ENCODE peak calls at places on chromosomes 4 and X, in seven cellular contexts. G is fibroblast of the aortic adventitia, H is upper lobe of left lung, V is tibial artery, Q is AG04450, O is AG09309, S is heart right ventricle. M is an unnamed sample.

GRCh38 chr4:137980641-137981040 is 261.5 kb downstream of the SLC7A11 start:
- DNase-seq in G (no peak), H (no peak), V (no peak), Q (no peak), O (no peak), S (no peak), M (no peak)

GRCh38 chr4:81164623-81165416 is 50.2 kb downstream of the PRKG2 start:
- DNase-seq in G (peak; percentile 25), H (no peak), V (no peak), Q (peak; percentile 8), O (no peak), S (no peak), M (peak; percentile 87)

GRCh38 chr4:149795256-149795655 is 20.4 kb downstream of the IQCM start:
- DNase-seq in G (no peak), H (no peak), V (no peak), Q (no peak), O (no peak), S (no peak), M (no peak)

GRCh38 chr4:151671541-151672059 is 89.2 kb downstream of the GATB start:
- DNase-seq in G (no peak), H (no peak), V (no peak), Q (no peak), O (no peak), S (no peak), M (no peak)

GRCh38 chr4:184993243-184993642 is 25.0 kb upstream of the HELT start:
- DNase-seq in G (no peak), H (no peak), V (no peak), Q (no peak), O (no peak), S (no peak), M (no peak)

GRCh38 chr4:189178125-189178746 is 762.4 kb upstream of the FRG1 start:
- DNase-seq in G (no peak), H (no peak), V (no peak), Q (no peak), O (no peak), S (no peak), M (no peak)

GRCh38 chrX:103845165-103845653 is 13.2 kb upstream of the RAB9B start:
- DNase-seq in G (peak; percentile 88), H (no peak), V (peak; percentile 74), Q (peak; percentile 38), O (peak; percentile 59), S (peak; percentile 34), M (peak; percentile 76)

GRCh38 chrX:149275836-149276235 is 229.3 kb downstream of the IDS start:
- DNase-seq in G (no peak), H (no peak), V (no peak), Q (no peak), O (no peak), S (no peak), M (peak; percentile 35)

GRCh38 chr4:15238720-15239119 is 189.1 kb upstream of the C1QTNF7 start:
- DNase-seq in G (peak; percentile 45), H (no peak), V (no peak), Q (no peak), O (no peak), S (no peak), M (peak; percentile 64)

GRCh38 chr4:128837679-128838078 is 28.2 kb downstream of the JADE1 start:
- DNase-seq in G (no peak), H (no peak), V (no peak), Q (no peak), O (no peak), S (no peak), M (no peak)

GRCh38 chr4:175705407-175705806 is 106.7 kb downstream of the GPM6A start:
- DNase-seq in G (no peak), H (no peak), V (no peak), Q (no peak), O (no peak), S (peak; percentile 8), M (peak; percentile 1)

GRCh38 chr4:92304636-92305035 is 870 bp downstream of the GRID2 start:
- DNase-seq in G (no peak), H (no peak), V (no peak), Q (no peak), O (no peak), S (no peak), M (no peak)
- H3K4me3 ChIP-seq in G (peak overlapping the region; percentile 47), H (no peak overlapping the region), V (peak overlapping the region; percentile 43), Q (peak overlapping the region; percentile 26), O (no peak overlapping the region), S (peak overlapping the region; percentile 37), M (no peak overlapping the region)

GRCh38 chr4:61068745-61069144 is 131.4 kb upstream of the ADGRL3 start:
- DNase-seq in G (peak; percentile 52), H (no peak), V (no peak), Q (no peak), O (no peak), S (no peak), M (peak; percentile 0)
- TF ChIP-seq CTCF in G (no peak), H (no peak), V (no peak), Q (no peak), O (no peak), S (no peak), M (no peak)

DNA sequence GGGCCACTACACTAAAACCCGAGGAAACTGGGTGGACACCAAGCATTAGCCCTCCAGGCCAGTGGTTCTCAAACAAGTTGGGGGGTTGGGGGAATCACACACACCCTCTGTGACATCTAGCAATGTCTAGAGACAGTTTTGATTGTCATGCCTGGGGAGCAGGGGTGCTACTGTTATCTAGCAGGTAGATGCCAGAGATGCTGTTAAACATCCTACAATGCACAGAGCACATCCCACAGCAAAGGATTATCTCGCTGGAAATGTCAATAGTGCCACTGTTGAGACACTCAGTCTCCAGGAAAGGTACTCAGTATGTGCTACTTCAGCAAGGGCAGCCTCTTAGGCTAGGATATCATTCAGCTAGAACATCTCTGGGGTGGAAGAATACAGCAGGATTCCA is 1.3 kb downstream of the SMC1A start:
- DNase-seq in G (no peak), H (no peak), V (no peak), Q (no peak), O (no peak), S (no peak), M (no peak)
- H3K4me3 ChIP-seq in G (peak overlapping the region; percentile 81), H (no peak overlapping the region), V (peak overlapping the region; percentile 64), Q (peak overlapping the region; percentile 71), O (peak overlapping the region; percentile 70), S (peak overlapping the region; percentile 50), M (peak overlapping the region; percentile 71)

GRCh38 chr4:6909113-6909969 is at the start of gene TBC1D14:
- DNase-seq in G (peak; percentile 78), H (peak; percentile 97), V (peak; percentile 94), Q (peak; percentile 51), O (no peak), S (peak; percentile 89), M (peak; percentile 74)
- TF ChIP-seq CTCF in G (peak; percentile 14), H (peak; percentile 56), V (no peak), Q (peak; percentile 23), O (peak; percentile 6), S (peak; percentile 23), M (no peak)

DNA sequence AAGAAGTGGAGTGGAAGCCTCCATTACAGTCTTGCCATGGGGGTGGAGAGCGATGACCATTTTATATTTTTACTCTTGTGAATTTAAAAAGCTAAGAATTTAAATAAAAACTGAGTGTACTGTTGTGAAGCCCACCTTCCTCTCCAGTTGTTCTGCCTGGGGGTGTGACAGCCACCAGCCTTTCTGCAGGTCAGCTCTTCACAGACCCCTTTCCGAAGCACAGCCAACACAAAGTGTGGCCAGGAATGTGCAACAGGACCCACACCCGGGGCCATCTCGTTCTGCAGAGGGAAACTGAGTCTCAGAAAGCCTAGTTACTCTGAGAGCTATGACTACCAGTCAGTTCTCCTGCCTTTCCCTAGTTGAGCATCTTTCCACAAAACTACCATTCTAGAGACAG is 1.4 kb downstream of the GRPEL1 start:
- DNase-seq in G (no peak), H (no peak), V (peak; percentile 25), Q (no peak), O (no peak), S (no peak), M (no peak)
- H3K4me3 ChIP-seq in G (peak overlapping the region; percentile 86), H (no peak overlapping the region), V (peak overlapping the region; percentile 90), Q (peak overlapping the region; percentile 87), O (no peak overlapping the region), S (peak overlapping the region; percentile 84), M (peak overlapping the region; percentile 75)

DNA sequence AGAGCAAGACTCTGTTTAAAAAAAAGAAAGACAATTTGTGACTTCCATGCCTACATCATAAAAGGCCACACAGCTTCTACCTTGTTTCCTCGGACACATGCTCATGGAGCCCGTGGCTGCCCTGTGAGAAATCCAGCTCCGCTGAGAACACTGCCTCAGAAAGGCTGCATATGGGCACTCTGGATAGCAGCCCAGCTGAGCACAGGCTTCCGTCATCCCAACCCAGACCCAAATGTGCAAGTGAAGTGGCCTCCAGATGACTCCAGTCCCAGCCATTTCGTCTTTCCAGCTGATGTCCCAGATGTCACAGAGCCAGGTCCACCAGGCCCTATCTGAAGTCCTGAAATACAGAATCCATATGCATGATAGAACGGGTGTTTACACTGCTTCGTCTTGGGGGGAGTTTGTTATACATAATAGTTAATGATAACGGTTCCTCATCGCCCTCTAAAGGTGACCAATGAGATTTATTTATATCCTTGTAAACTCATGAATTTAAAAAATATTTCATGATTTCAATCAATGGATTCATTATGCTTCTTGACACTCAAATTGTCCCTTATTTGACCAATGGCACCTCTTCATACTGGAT is 72.7 kb upstream of the TRIM2 start:
- DNase-seq in G (no peak), H (no peak), V (no peak), Q (no peak), O (no peak), S (no peak), M (no peak)
- TF ChIP-seq CTCF in G (peak; percentile 13), H (no peak), V (no peak), Q (peak; percentile 7), O (peak; percentile 16), S (no peak), M (no peak)

GRCh38 chr4:114600672-114601071 is 2.1 kb downstream of the UGT8 start:
- DNase-seq in G (no peak), H (no peak), V (no peak), Q (no peak), O (no peak), S (no peak), M (no peak)
- H3K4me3 ChIP-seq in G (no peak overlapping the region), H (no peak overlapping the region), V (no peak overlapping the region), Q (no peak overlapping the region), O (no peak overlapping the region), S (no peak overlapping the region), M (no peak overlapping the region)

DNA sequence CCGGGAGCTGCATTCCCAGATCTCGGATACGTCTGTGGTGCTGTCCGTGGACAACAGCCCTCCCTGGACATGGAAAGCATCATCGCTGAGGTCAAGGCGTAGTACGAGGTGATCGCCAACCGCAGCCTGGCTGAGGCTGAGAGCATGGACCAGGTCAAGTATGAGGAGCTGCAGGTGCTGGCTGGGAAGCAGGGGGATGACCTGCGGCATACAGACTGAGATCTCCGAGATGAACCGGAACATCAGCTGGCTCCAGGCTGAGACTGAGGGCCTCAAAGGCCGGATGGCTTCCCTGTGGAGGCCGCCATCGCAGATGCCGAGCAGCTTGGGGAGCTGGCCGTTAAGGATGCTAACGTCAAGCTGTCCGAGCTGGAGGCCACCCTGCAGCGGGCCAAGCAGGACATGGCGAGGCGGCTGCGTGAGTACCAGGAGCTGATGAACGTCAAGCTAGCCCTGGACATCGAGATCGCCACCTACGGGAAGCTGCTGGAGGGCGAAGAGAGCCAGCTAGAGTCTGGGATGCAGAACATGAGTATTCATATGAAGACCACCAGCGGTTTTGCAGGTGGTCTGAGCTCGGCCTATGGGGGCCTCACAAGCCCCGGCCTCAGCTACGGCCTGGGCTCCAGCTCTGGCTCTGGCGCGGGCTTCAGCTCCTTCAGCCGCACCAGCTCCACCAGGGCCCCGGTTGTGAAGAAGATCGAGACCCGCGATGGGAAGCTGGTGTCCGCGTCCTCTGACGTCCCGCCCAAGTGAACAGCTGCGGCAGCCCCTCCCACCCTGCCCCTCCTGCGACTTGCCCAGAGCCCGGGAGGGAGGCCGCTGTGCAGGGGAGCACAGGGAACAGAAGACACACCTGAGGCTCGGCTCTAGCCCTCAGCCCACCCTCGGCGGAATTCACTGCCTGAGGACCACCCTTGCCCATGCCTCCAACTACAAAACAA is 29.4 kb upstream of the GABRA3 start:
- DNase-seq in G (no peak), H (peak; percentile 39), V (no peak), Q (no peak), O (no peak), S (no peak), M (no peak)
- TF ChIP-seq CTCF in G (no peak), H (no peak), V (no peak), Q (no peak), O (no peak), S (no peak), M (no peak)